ENCODE peak calls at places on chromosomes 4 and X, in four cellular contexts. I, E, V and O are unnamed samples.

GRCh38 chrX:56795309-56795868 is 66.3 kb downstream of the NBDY start:
- DNase-seq in I (peak), E (peak), V (no peak), O (no peak)

GRCh38 chr4:122548452-122548851 is 72.4 kb downstream of the IL21 start:
- DNase-seq in I (no peak), E (no peak), V (no peak), O (no peak)

GRCh38 chrX:13373027-13373806 is 53.4 kb upstream of the ATXN3L start:
- DNase-seq in I (no peak), E (no peak), V (no peak), O (no peak)

GRCh38 chr4:188428935-188429334 is 289.7 kb downstream of the TRIML1 start:
- DNase-seq in I (no peak), E (no peak), V (no peak), O (no peak)

GRCh38 chr4:4762909-4763814 is 96.3 kb upstream of the MSX1 start:
- DNase-seq in I (peak), E (no peak), V (no peak), O (peak)

GRCh38 chrX:47174846-47175587 is 18.6 kb upstream of the UBA1 start:
- DNase-seq in I (peak), E (no peak), V (no peak), O (no peak)

GRCh38 chrX:68945603-68946228 is 116.9 kb downstream of the EFNB1 start:
- DNase-seq in I (no peak), E (peak), V (no peak), O (no peak)

GRCh38 chr4:151804821-151805220 is 44.0 kb upstream of the GATB start:
- DNase-seq in I (no peak), E (no peak), V (no peak), O (no peak)

GRCh38 chr4:47704693-47705325 is 133.1 kb downstream of the CORIN start:
- DNase-seq in I (peak), E (no peak), V (no peak), O (no peak)

GRCh38 chrX:108304210-108304609 is 134.0 kb downstream of the COL4A6 start:
- DNase-seq in I (peak), E (no peak), V (no peak), O (no peak)

GRCh38 chr4:113293043-113293560 is 243.6 kb downstream of the ANK2 start:
- DNase-seq in I (no peak), E (no peak), V (no peak), O (no peak)

GRCh38 chr4:99087887-99088484 is 602 bp downstream of the ADH5 start:
- DNase-seq in I (peak), E (peak), V (no peak), O (peak)

GRCh38 chr4:158529505-158529904 is 7.8 kb downstream of the RXFP1 start:
- DNase-seq in I (no peak), E (no peak), V (no peak), O (no peak)

GRCh38 chrX:103918050-103918449 is 44.4 kb upstream of the TMSB15B start:
- DNase-seq in I (peak), E (peak), V (no peak), O (no peak)

GRCh38 chr4:3121110-3121509 is 46.6 kb downstream of the HTT start:
- DNase-seq in I (no peak), E (no peak), V (no peak), O (no peak)

GRCh38 chr4:86092684-86093083 is 267.2 kb downstream of the MAPK10 start:
- DNase-seq in I (no peak), E (no peak), V (no peak), O (peak)

GRCh38 chrX:12065251-12065650 is 73.0 kb upstream of the FRMPD4 start:
- DNase-seq in I (no peak), E (no peak), V (no peak), O (no peak)

GRCh38 chr4:95232358-95233156 is 316.2 kb downstream of the UNC5C start:
- DNase-seq in I (no peak), E (no peak), V (no peak), O (no peak)

GRCh38 chrX:8849945-8850344 is 48.8 kb upstream of the FAM9A start:
- DNase-seq in I (peak), E (no peak), V (no peak), O (no peak)
- TF ChIP-seq CTCF in I (peak), E (no peak), V (no peak), O (no peak)

GRCh38 chr4:77473509-77473908 is 132.1 kb upstream of the CXCL13 start:
- DNase-seq in I (peak), E (no peak), V (no peak), O (no peak)
- TF ChIP-seq CTCF in I (peak), E (peak), V (no peak), O (peak)

DNA sequence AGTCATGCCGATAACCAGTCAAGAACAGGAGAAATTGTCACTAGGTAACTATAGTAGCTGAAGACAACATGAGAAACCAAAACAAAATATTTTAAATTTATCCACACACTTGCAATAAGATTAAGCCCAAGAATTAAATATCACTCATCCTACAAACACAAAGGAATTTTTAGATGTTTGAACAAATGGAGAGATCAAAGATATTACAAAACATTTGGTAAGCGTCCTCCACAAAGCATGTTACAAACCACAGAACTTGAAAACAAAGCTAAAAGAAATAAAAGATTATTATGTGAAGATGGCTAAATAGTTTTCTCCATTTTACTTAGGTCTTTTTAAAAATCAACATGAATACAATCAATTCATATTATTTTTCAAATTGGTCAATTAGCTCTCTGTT is 631.9 kb upstream of the INTU start:
- DNase-seq in I (no peak), E (no peak), V (no peak), O (no peak)
- TF ChIP-seq CTCF in I (no peak), E (no peak), V (no peak), O (no peak)

GRCh38 chr4:1864076-1865008 is 6.9 kb upstream of the NSD2 start:
- DNase-seq in I (no peak), E (no peak), V (no peak), O (no peak)

GRCh38 chr4:1862055-1862911 is 6.3 kb upstream of the LETM1 start:
- DNase-seq in I (no peak), E (no peak), V (no peak), O (no peak)

GRCh38 chr4:1863297-1864033 is 7.5 kb upstream of the LETM1 start:
- DNase-seq in I (no peak), E (no peak), V (no peak), O (no peak)

GRCh38 chr4:1866095-1866755 is 5.0 kb upstream of the NSD2 start:
- DNase-seq in I (no peak), E (no peak), V (no peak), O (no peak)

DNA sequence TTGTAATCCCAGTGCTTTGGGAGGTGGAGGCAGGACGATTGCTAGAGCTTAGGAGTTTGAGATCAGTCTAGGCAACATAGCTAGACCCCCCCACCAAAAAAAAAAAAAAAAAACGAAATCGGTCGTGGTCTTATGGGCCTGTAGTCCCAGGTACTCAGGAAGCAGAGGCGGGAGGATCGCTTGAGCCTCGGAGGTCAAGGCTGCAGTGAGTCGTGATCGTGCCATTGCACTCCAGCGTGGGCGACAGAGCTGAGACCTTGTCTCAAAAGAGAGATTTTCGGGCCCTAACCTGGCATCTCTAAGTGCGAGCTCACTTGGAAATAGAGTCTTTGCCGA is 7.0 kb upstream of the LETM1 start:
- DNase-seq in I (no peak), E (no peak), V (no peak), O (no peak)
- TF ChIP-seq CTCF in I (no peak), E (no peak), V (no peak), O (no peak)

DNA sequence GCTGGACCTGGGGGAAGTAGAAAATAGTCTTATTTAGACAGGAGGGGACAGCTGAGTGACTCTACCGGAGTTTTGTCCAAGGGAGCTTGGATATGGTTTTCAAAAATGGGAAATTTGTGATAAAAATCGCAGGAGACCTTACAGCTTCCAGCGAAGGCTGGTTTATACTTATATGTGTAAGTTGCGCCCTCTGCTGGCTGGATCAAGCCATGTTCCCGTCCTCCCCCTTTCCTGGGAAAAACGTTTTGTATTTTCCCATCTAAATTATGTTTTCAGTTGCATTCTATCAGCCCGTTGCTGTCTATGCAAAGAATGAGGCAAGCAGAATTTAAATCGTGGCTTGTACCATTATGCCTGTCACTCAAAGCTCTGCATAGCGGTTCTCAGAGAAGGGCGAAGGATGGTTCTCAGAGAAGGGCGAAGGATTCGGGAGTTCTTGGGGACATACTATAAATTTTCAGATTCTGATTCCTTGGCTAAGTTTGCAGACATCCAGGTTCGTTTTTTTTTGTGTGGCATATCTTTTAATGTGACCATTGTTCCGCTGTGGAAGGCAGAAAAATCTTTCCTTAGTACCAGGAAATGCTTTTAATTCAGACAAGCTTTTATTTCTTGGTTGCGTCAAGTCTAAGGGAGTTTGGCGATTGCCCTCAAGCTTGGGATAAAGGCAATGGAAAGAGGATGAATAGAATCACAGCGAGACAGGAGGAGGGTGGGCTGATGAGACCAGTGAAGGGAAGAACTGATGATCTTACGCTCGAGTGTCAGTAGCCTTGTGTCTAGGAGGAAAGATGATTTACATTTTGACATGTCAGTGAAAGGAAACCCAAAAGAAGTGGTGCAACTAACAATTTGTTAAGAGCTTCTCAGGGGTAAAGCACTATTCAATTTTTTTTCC is 128.5 kb upstream of the ARX start:
- DNase-seq in I (peak), E (peak), V (peak), O (no peak)
- TF ChIP-seq CTCF in I (peak), E (peak), V (peak), O (peak)

GRCh38 chr4:148284526-148285193 is 157.6 kb downstream of the NR3C2 start:
- DNase-seq in I (peak), E (no peak), V (no peak), O (no peak)
- TF ChIP-seq CTCF in I (peak), E (peak), V (no peak), O (no peak)